ENCODE peak calls at places on chromosomes 13 and 19, in eight cellular contexts. Q, C, S, D, J, O, N and H are unnamed samples.

GRCh38 chr19:13610042-13610691 is 103.9 kb upstream of the CACNA1A start:
- DNase-seq in O (peak; percentile 21), Q (no peak), N (no peak), S (peak; percentile 94), C (no peak), D (no peak), J (no peak), H (no peak)

GRCh38 chr13:20671789-20672188 is 31.7 kb upstream of the IL17D start:
- DNase-seq in Q (no peak), O (no peak), C (no peak), S (no peak), N (no peak), D (no peak), J (no peak), H (no peak)

GRCh38 chr13:39321578-39321977 is 281.4 kb downstream of the LHFPL6 start:
- DNase-seq in J (no peak), D (no peak), Q (no peak), S (no peak), O (no peak), C (peak; percentile 33), N (no peak), H (no peak)

GRCh38 chr19:12733369-12733896 is 1.1 kb downstream of the TRIR start:
- DNase-seq in O (no peak), C (peak; percentile 74), D (no peak), N (peak; percentile 18), S (peak; percentile 12), J (peak; percentile 76), Q (no peak), H (peak; percentile 62)

GRCh38 chr19:42052241-42052863 is 17.7 kb downstream of the GRIK5 start:
- DNase-seq in Q (no peak), J (no peak), S (peak; percentile 46), O (no peak), D (no peak), C (no peak), N (no peak), H (no peak)

GRCh38 chr13:31898383-31899071 is 133.0 kb upstream of the FRY start:
- DNase-seq in Q (no peak), D (no peak), N (no peak), O (no peak), J (no peak), C (no peak), S (no peak), H (no peak)

GRCh38 chr13:74825170-74825948 is 656.6 kb downstream of the TBC1D4 start:
- DNase-seq in O (no peak), D (no peak), C (no peak), N (peak; percentile 11), J (no peak), S (no peak), Q (no peak), H (no peak)

GRCh38 chr19:50191270-50191669 is 12.2 kb upstream of the MYH14 start:
- DNase-seq in O (no peak), J (no peak), C (no peak), Q (no peak), S (no peak), D (no peak), N (no peak), H (no peak)

GRCh38 chr13:110137677-110138008 is 169.3 kb downstream of the COL4A1 start:
- DNase-seq in O (peak; percentile 40), D (no peak), S (peak; percentile 78), Q (no peak), N (no peak), C (no peak), J (peak; percentile 44), H (peak; percentile 65)